ENCODE peak calls at places on chromosomes 4 and X, in eight cellular contexts. T is Panc1, V is A549, I is GM12878, Z is OCI-LY7, A is GM23338, D is left ventricle myocardium inferior, O is astrocyte. N is an unnamed sample.

GRCh38 chr4:125181804-125182203 is 133.0 kb upstream of the FAT4 start:
- DNase-seq in T (no peak), V (no peak), I (no peak), Z (no peak), A (no peak), D (no peak), O (no peak), N (no peak)

GRCh38 chrX:119981286-119982070 is 37.9 kb upstream of the NKAP start:
- DNase-seq in T (peak), V (peak), I (no peak), Z (peak), A (peak), D (no peak), O (no peak), N (peak)

GRCh38 chrX:110561036-110561435 is 202.4 kb downstream of the RTL9 start:
- DNase-seq in T (no peak), V (no peak), I (no peak), Z (no peak), A (no peak), D (no peak), O (peak), N (no peak)

GRCh38 chr4:140904904-140905303 is 148.7 kb upstream of the TBC1D9 start:
- DNase-seq in T (no peak), V (no peak), I (no peak), Z (no peak), A (no peak), D (no peak), O (no peak), N (no peak)

GRCh38 chr4:3257691-3258482 is 8.9 kb downstream of the MSANTD1 start:
- DNase-seq in T (no peak), V (no peak), I (peak), Z (no peak), A (no peak), D (no peak), O (peak), N (no peak)

GRCh38 chr4:8052160-8052691 is 106.4 kb downstream of the ABLIM2 start:
- DNase-seq in T (no peak), V (no peak), I (no peak), Z (no peak), A (no peak), D (no peak), O (no peak), N (no peak)

GRCh38 chrX:111519215-111519614 is 7.8 kb downstream of the SERTM2 start:
- DNase-seq in T (no peak), V (no peak), I (no peak), Z (no peak), A (peak), D (no peak), O (peak), N (no peak)

GRCh38 chrX:154049209-154050112 is 29.8 kb upstream of the IRAK1 start:
- DNase-seq in T (no peak), V (no peak), I (no peak), Z (no peak), A (no peak), D (no peak), O (no peak), N (no peak)

GRCh38 chrX:150955590-150955989 is 27.5 kb upstream of the HMGB3 start:
- DNase-seq in T (no peak), V (no peak), I (no peak), Z (no peak), A (no peak), D (no peak), O (no peak), N (no peak)

GRCh38 chr4:3529363-3529762 is 2.9 kb downstream of the LRPAP1 start:
- DNase-seq in T (no peak), V (no peak), I (no peak), Z (peak), A (no peak), D (peak), O (no peak), N (no peak)

GRCh38 chr4:114249561-114250356 is 270.3 kb upstream of the ARSJ start:
- DNase-seq in T (no peak), V (no peak), I (no peak), Z (no peak), A (no peak), D (no peak), O (peak), N (no peak)

GRCh38 chr4:140756292-140757219 is at the start of gene TBC1D9:
- DNase-seq in T (peak), V (peak), I (peak), Z (peak), A (peak), D (peak), O (peak), N (peak)

GRCh38 chrX:71493111-71493613 is 39.7 kb upstream of the OGT start:
- DNase-seq in T (no peak), V (no peak), I (no peak), Z (no peak), A (no peak), D (no peak), O (no peak), N (no peak)

GRCh38 chr4:26785766-26786165 is 74.9 kb upstream of the STIM2 start:
- DNase-seq in T (no peak), V (no peak), I (no peak), Z (no peak), A (no peak), D (no peak), O (no peak), N (no peak)

GRCh38 chr4:26788341-26788733 is 72.3 kb upstream of the STIM2 start:
- DNase-seq in T (no peak), V (no peak), I (no peak), Z (peak), A (no peak), D (no peak), O (peak), N (no peak)

GRCh38 chr4:26789208-26789607 is 71.4 kb upstream of the STIM2 start:
- DNase-seq in T (no peak), V (no peak), I (no peak), Z (no peak), A (no peak), D (no peak), O (no peak), N (no peak)

GRCh38 chr4:26786916-26787315 is 73.7 kb upstream of the STIM2 start:
- DNase-seq in T (no peak), V (no peak), I (no peak), Z (peak), A (no peak), D (no peak), O (no peak), N (no peak)

GRCh38 chr4:26787461-26788340 is 72.9 kb upstream of the STIM2 start:
- DNase-seq in T (no peak), V (peak), I (no peak), Z (peak), A (peak), D (peak), O (peak), N (no peak)
- TF ChIP-seq CTCF in T (peak), V (no peak), I (peak), Z (peak), A (peak), D (peak), O (peak), N (peak)

GRCh38 chr4:70705146-70705855 is 16.5 kb upstream of the RUFY3 start:
- DNase-seq in T (no peak), V (peak), I (no peak), Z (peak), A (peak), D (peak), O (peak), N (peak)
- TF ChIP-seq CTCF in T (no peak), V (no peak), I (no peak), Z (peak), A (no peak), D (no peak), O (no peak), N (peak)

GRCh38 chr4:165016971-165017370 is 14.8 kb upstream of the TRIM60 start:
- DNase-seq in T (no peak), V (peak), I (no peak), Z (no peak), A (peak), D (no peak), O (no peak), N (no peak)
- TF ChIP-seq CTCF in T (peak), V (no peak), I (no peak), Z (peak), A (peak), D (no peak), O (no peak), N (no peak)

GRCh38 chrX:332916-333610 is 14.5 kb upstream of the GTPBP6 start:
- DNase-seq in T (no peak), V (no peak), I (no peak), Z (no peak), A (no peak), D (peak), O (no peak), N (no peak)
- TF ChIP-seq CTCF in T (no peak), V (no peak), I (no peak), Z (no peak), A (no peak), D (no peak), O (no peak), N (no peak)

DNA sequence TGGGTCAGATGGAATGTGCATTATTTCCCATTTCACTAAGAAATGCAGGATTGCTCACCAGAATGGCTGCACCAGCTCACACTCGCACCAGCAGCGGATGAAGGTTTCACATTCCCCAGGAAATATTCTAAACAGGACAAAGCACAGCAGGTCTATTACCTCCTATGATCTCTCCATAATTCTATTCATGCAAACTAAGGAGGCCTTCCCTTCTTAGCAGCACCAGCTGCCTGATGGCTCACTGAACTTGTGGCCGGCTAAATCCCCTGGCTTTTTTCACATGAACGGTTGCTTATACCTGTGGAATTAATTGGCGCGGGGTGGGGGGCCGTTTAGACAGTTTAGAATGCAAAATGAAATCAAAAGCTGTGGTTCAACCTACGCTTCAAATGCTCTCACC is 73.5 kb upstream of the SRD5A3 start:
- DNase-seq in T (no peak), V (no peak), I (no peak), Z (no peak), A (peak), D (no peak), O (no peak), N (no peak)
- TF ChIP-seq CTCF in T (no peak), V (no peak), I (no peak), Z (no peak), A (no peak), D (no peak), O (no peak), N (no peak)

DNA sequence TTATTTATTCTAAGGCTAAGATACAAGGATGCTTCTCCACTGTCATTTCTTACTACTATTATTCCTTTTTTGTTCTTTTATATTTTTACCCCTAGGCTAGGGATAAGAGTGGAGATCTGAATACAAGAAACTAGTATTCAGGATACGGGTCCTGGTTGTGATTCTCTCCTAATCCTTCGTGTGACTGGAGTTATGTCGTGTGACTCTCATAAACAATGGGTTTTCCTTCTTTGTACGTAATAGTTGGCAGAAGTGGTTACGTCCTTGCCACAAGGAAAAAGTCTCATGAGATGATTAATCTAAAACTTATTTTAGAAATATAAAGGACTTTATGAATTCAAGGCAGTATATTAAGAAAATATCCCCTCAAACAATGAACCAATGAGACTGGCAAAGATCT is 497.2 kb upstream of the FAM241A start:
- DNase-seq in T (no peak), V (no peak), I (no peak), Z (no peak), A (no peak), D (no peak), O (no peak), N (no peak)
- TF ChIP-seq CTCF in T (no peak), V (no peak), I (no peak), Z (no peak), A (no peak), D (no peak), O (no peak), N (no peak)

DNA sequence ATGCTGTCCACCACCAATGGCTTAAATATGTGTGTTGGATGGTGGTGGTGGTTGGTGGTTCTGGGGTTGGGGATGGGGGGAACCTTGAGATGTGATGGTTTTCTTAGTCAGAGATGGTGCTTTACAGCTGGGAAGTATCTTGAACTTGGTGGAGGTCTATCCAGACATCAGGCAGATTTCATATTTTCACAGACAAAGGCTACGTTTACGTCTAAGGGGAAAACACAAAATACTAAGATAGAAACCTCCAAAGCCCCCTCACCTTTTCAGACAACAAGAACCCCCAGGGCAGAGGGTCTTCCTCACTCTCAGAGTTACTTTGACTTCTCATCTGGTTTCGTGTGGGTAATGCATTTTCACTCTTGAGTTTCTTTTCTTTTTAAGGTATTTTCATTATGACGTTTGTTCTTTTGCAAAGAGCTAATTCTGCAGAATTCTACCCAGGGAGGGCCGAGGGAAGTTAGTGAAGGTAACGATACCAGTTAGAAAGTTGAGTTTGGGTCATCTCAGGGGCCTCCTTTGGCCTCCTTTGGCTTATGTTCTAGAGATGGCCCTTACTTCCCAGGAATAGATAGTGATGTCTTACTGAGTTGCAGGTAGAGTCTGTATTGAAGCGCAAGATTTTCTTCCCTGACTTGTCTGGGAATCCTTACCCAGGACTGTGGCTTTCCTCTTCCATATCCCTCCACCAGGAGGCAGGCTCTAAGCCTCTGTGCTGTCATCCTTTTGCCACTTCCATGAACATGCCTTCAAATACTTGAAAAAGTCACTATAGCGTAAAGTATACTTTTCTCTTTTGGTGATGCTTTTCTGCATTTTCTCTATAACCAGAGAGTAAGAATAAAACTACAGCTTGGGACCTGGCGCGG is 31.9 kb downstream of the RHOH start:
- DNase-seq in T (no peak), V (peak), I (peak), Z (no peak), A (peak), D (no peak), O (no peak), N (peak)
- TF ChIP-seq CTCF in T (peak), V (peak), I (peak), Z (peak), A (peak), D (no peak), O (peak), N (peak)